ENCODE peak calls at places on chromosomes 7 and 10, in five cellular contexts. H is PC-9, M is right atrium auricular region, X is ascending aorta, G is H9. D is an unnamed sample. For H3K4me1, the result is how much of the 10 kb centered on the place peaks cover.

GRCh38 chr10:122143238-122143841 is 127.8 kb upstream of the BTBD16 start:
- DNase-seq in H (no peak), M (no peak), G (no peak), X (no peak), D (peak)

GRCh38 chr10:116848032-116848911 is 1.0 kb upstream of the ENO4 start:
- DNase-seq in H (no peak), M (no peak), G (no peak), X (no peak), D (no peak)

GRCh38 chr10:110901954-110902819 is 16.8 kb downstream of the BBIP1 start:
- DNase-seq in G (no peak), H (peak), X (no peak), M (no peak), D (no peak)

GRCh38 chr7:30849565-30849964 is 62.1 kb upstream of the AQP1 start:
- DNase-seq in M (no peak), X (no peak), G (no peak), H (no peak), D (no peak)

GRCh38 chr10:28664369-28664740 is 13.0 kb upstream of the BAMBI start:
- DNase-seq in H (no peak), X (peak), M (no peak), G (no peak), D (no peak)

GRCh38 chr10:31294556-31294955 is 24.5 kb upstream of the ZEB1 start:
- DNase-seq in H (no peak), M (no peak), X (no peak), G (no peak), D (no peak)

GRCh38 chr7:5596046-5596895 is 172.6 kb upstream of the TNRC18 start:
- DNase-seq in G (peak), X (peak), M (peak), H (peak), D (peak)

GRCh38 chr10:67735430-67735829 is 39.4 kb upstream of the CTNNA3 start:
- DNase-seq in M (no peak), X (no peak), H (no peak), G (no peak), D (no peak)

GRCh38 chr7:139651308-139651707 is 126.5 kb downstream of the HIPK2 start:
- DNase-seq in G (no peak), X (no peak), M (no peak), H (peak), D (no peak)

GRCh38 chr7:17130281-17131059 is 168.0 kb upstream of the AHR start:
- DNase-seq in G (no peak), X (no peak), H (peak), M (no peak), D (no peak)

GRCh38 chr7:131945313-131945831 is 388.9 kb upstream of the PODXL start:
- DNase-seq in G (peak), X (peak), H (peak), M (no peak), D (peak)

GRCh38 chr7:37359180-37359579 is 89.5 kb downstream of the ELMO1 start:
- DNase-seq in X (no peak), H (no peak), M (no peak), G (no peak), D (no peak)
- H3K4me1 ChIP-seq in X (under half), H (under half), M (under half), G (under half), D (under half)

GRCh38 chr10:36345770-36346169 is 703.7 kb upstream of the FZD8 start:
- DNase-seq in M (no peak), X (no peak), G (no peak), H (no peak), D (no peak)

GRCh38 chr10:36342781-36343180 is 700.7 kb upstream of the FZD8 start:
- DNase-seq in X (no peak), M (no peak), H (no peak), G (no peak), D (no peak)

GRCh38 chr10:36344816-36345215 is 702.7 kb upstream of the FZD8 start:
- DNase-seq in G (no peak), M (no peak), H (no peak), X (no peak), D (no peak)

GRCh38 chr10:36344240-36344639 is 702.1 kb upstream of the FZD8 start:
- DNase-seq in M (no peak), H (no peak), G (no peak), X (no peak), D (no peak)

DNA sequence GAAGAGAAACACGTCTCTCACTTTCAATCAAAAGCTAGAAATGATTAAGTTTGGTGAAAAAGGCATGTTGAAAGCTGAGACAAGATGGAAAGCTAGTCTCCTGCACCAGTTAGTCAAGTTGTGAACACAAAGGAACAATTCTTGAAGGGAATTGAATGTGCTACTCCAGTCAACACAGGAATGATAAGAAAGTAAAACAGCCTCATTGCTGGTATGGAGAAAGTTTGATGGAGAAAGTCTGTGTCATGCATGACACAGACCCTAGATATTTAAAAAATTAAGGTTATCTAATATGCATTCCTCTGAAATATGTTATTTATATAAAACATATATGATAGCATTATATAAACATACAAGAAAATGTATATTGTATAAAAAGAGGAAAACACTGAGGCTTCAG is 699.4 kb upstream of the FZD8 start:
- DNase-seq in G (no peak), X (no peak), H (no peak), M (no peak), D (no peak)
- H3K4me1 ChIP-seq in G (under half), X (under half), H (under half), M (under half), D (under half)

GRCh38 chr7:137984181-137985041 is 17.5 kb downstream of the CREB3L2 start:
- DNase-seq in M (no peak), X (no peak), H (no peak), G (no peak), D (no peak)

GRCh38 chr7:137987011-137987334 is 14.9 kb downstream of the CREB3L2 start:
- DNase-seq in H (no peak), M (no peak), G (no peak), X (no peak), D (no peak)

GRCh38 chr7:137986252-137987010 is 15.5 kb downstream of the CREB3L2 start:
- DNase-seq in X (no peak), G (peak), M (peak), H (no peak), D (no peak)

GRCh38 chr7:137985897-137986251 is 16.0 kb downstream of the CREB3L2 start:
- DNase-seq in M (no peak), H (no peak), X (no peak), G (no peak), D (no peak)

DNA sequence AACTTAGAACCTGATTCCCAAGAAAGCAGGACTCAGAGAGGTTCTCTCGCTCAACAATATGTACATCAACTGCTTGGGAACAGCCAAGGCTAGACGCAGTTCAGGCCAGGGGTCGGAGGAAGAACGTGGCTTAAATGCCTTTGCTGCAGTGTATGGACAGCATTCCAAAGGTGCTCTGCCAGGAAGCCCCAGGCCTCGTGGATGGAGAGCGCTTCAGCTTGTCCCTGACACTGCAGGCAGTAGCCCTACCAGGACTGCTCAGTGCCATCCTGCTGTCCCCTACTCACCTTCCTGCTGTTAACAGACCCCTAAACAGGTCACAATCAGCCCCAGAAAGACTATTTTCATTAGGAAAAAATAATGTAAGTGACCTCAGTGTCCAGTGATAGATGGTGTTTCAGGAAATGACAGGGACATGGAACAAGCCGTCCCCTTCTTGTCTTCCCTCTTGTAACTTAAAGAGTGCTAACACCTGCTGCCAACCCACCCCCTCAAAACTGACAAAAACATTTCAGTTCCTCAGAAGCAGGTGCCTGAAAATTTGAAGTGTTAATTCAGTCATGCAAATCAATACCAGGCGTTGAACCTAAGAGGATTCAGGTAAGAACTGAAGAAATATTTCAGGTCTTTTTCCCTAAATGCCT is 16.5 kb downstream of the CREB3L2 start:
- DNase-seq in H (no peak), G (no peak), X (no peak), M (no peak), D (no peak)
- H3K4me1 ChIP-seq in H (under half), G (under half), X (half or more), M (half or more), D (under half)

DNA sequence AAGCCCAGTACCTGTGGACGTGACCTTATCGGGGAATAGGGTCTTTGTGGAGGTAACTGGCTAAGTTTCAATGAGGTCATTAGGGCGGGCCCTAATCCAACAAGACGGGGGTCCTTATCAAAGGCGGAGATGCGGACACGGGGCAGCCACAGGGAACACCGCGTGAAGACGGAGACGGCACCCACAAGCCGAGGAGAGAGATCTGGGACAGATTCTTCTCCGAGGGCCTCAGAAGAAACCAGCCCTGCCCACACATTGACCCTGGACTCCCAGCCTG is 516.9 kb downstream of the DNAJB6 start:
- DNase-seq in G (no peak), M (no peak), X (no peak), H (no peak), D (no peak)
- H3K4me1 ChIP-seq in G (under half), M (under half), X (under half), H (under half), D (under half)

GRCh38 chr10:50384238-50384637 is 132.9 kb upstream of the ASAH2 start:
- DNase-seq in M (no peak), H (no peak), X (no peak), G (no peak), D (no peak)

GRCh38 chr10:50381637-50382036 is 130.3 kb upstream of the ASAH2 start:
- DNase-seq in G (no peak), M (no peak), X (no peak), H (no peak), D (no peak)

GRCh38 chr10:50379652-50380051 is 128.3 kb upstream of the ASAH2 start:
- DNase-seq in G (no peak), H (no peak), X (no peak), M (no peak), D (no peak)

GRCh38 chr10:50384839-50385238 is 133.5 kb upstream of the ASAH2 start:
- DNase-seq in G (no peak), H (no peak), X (no peak), M (no peak), D (no peak)

DNA sequence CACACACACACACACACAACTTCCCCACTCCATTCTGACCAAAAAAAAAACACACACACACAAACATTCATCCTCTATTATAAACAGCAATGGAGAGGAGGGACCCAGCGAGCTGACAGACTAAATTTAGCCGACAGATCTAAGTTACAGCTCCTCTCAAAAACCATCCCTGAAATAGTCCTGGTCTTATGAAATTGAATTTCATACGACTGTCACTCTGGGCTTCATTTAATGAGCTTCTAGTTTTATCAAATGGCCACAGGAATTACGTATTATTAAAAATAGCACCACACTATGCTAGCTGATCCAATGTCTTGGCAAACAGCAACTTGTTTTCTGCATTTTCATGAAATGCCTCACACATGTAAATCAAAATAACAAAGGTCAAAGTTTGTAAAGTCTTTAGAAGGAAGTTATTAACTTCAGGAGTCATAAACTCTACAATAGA is 131.3 kb upstream of the ASAH2 start:
- DNase-seq in G (no peak), M (no peak), H (no peak), X (no peak), D (no peak)
- H3K4me1 ChIP-seq in G (under half), M (under half), H (under half), X (under half), D (under half)

GRCh38 chr7:146057958-146058357 is 58.6 kb upstream of the CNTNAP2 start:
- DNase-seq in H (no peak), G (no peak), X (no peak), M (no peak), D (no peak)

GRCh38 chr7:146054909-146055308 is 61.7 kb upstream of the CNTNAP2 start:
- DNase-seq in X (no peak), H (no peak), M (no peak), G (no peak), D (no peak)

DNA sequence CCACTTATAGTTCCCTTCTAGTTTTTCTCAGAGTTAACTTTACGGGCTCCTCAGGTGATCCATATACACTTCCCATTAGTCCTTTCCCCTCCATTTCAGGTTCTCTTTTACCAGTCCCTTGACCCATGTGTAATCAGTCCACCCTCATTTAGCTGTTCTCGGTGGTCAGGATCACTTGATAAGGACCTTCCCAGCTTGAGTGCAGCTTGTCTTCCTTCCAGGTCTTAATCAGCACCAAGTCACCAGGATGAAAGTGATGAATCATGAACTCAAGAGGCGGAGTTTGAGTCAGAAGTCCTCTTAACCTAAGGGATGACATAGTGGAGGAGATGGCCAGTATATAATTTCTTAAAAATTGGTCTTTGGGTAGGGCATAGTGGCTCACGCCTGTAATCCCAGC is 63.1 kb upstream of the CNTNAP2 start:
- DNase-seq in H (no peak), G (no peak), X (no peak), M (no peak), D (no peak)
- H3K4me1 ChIP-seq in H (under half), G (under half), X (under half), M (under half), D (under half)

D was measured in psoas muscle.